ENCODE peak calls at places on chromosome 17, in four cellular contexts. T, S, P and M are unnamed samples.

GRCh38 chr17:78526231-78527025 is 50.8 kb downstream of the DNAH17 start:
- DNase-seq in T (no peak), S (peak; percentile 17), P (no peak), M (no peak)

GRCh38 chr17:42408076-42408475 is 15.0 kb downstream of the CAVIN1 start:
- DNase-seq in P (no peak), T (no peak), S (no peak), M (no peak)

GRCh38 chr17:17354560-17355357 is 51.6 kb downstream of the NT5M start:
- DNase-seq in S (peak; percentile 83), T (peak; percentile 88), P (peak; percentile 60), M (peak; percentile 77)

GRCh38 chr17:61574542-61575351 is 16.3 kb downstream of the NACA2 start:
- DNase-seq in P (peak; percentile 65), T (no peak), S (peak; percentile 34), M (peak; percentile 14)

GRCh38 chr17:16980061-16980460 is 8.1 kb upstream of the TNFRSF13B start:
- DNase-seq in T (peak; percentile 27), P (no peak), S (peak; percentile 66), M (no peak)

GRCh38 chr17:78736526-78737079 is 45.5 kb downstream of the CYTH1 start:
- DNase-seq in T (no peak), S (peak; percentile 76), P (no peak), M (no peak)

GRCh38 chr17:40430272-40431230 is 12.7 kb upstream of the IGFBP4 start:
- DNase-seq in T (no peak), P (no peak), S (no peak), M (no peak)

GRCh38 chr17:60158751-60159478 is 9.1 kb downstream of the CA4 start:
- DNase-seq in S (no peak), T (peak; percentile 69), P (peak; percentile 36), M (no peak)

GRCh38 chr17:41167561-41167960 is 460 bp downstream of the KRTAP4-3 start:
- DNase-seq in S (no peak), P (no peak), T (no peak), M (no peak)

GRCh38 chr17:36720131-36720530 is 118.7 kb downstream of the MRM1 start:
- DNase-seq in P (no peak), T (no peak), S (no peak), M (no peak)

GRCh38 chr17:6254036-6254435 is 180.9 kb downstream of the AIPL1 start:
- DNase-seq in T (no peak), S (no peak), P (no peak), M (no peak)

GRCh38 chr17:28086519-28086918 is 44.0 kb downstream of the NLK start:
- DNase-seq in S (no peak), P (peak; percentile 50), T (no peak), M (no peak)

GRCh38 chr17:64355536-64356303 is 34.9 kb downstream of the PECAM1 start:
- DNase-seq in P (peak; percentile 43), S (no peak), T (no peak), M (no peak)

GRCh38 chr17:53127331-53127730 is 695.4 kb upstream of the KIF2B start:
- DNase-seq in T (no peak), P (no peak), S (no peak), M (no peak)

GRCh38 chr17:39306509-39307212 is 80.9 kb upstream of the STAC2 start:
- DNase-seq in P (peak; percentile 33), T (no peak), S (peak; percentile 43), M (no peak)

GRCh38 chr17:1256699-1257098 is 13.5 kb upstream of the BHLHA9 start:
- DNase-seq in T (no peak), S (no peak), P (no peak), M (no peak)

GRCh38 chr17:41511716-41512115 is 6.3 kb upstream of the KRT13 start:
- DNase-seq in S (no peak), P (no peak), T (no peak), M (no peak)

GRCh38 chr17:62826956-62827355 is 18.8 kb upstream of the MARCHF10 start:
- DNase-seq in S (no peak), T (no peak), P (peak; percentile 62), M (no peak)

GRCh38 chr17:7673239-7673638 is 14.1 kb downstream of the TP53 start:
- DNase-seq in T (peak; percentile 89), S (peak; percentile 21), P (no peak), M (no peak)

GRCh38 chr17:62804822-62805221 is 3.3 kb downstream of the MARCHF10 start:
- DNase-seq in P (peak; percentile 75), S (peak; percentile 66), T (no peak), M (no peak)

GRCh38 chr17:35986643-35987042 is at the start of gene CCL14:
- DNase-seq in T (no peak), P (no peak), S (no peak), M (no peak)

GRCh38 chr17:21214777-21215541 is 998 bp upstream of the TMEM11 start:
- DNase-seq in P (no peak), T (peak; percentile 63), S (peak; percentile 36), M (peak; percentile 20)

GRCh38 chr17:61396586-61397085 is 3.0 kb upstream of the TBX2 start:
- DNase-seq in S (no peak), P (peak; percentile 35), T (peak; percentile 67), M (no peak)

GRCh38 chr17:77325826-77326581 is 185.2 kb downstream of the SEC14L1 start:
- DNase-seq in P (no peak), S (no peak), T (no peak), M (no peak)

GRCh38 chr17:21301593-21302550 is 17.4 kb downstream of the MAP2K3 start:
- DNase-seq in P (no peak), S (peak; percentile 46), T (no peak), M (no peak)

GRCh38 chr17:45279898-45280297 is 18.0 kb upstream of the SPATA32 start:
- DNase-seq in P (no peak), T (no peak), S (no peak), M (no peak)

GRCh38 chr17:59105852-59106462 is 723 bp downstream of the TRIM37 start:
- DNase-seq in P (peak; percentile 41), T (no peak), S (peak; percentile 52), M (no peak)

GRCh38 chr17:2784864-2785263 is 11.4 kb upstream of the RAP1GAP2 start:
- DNase-seq in S (peak; percentile 83), P (no peak), T (no peak), M (no peak)

GRCh38 chr17:2405247-2405926 is 4.5 kb upstream of the MNT start:
- DNase-seq in S (peak; percentile 92), T (no peak), P (peak; percentile 94), M (no peak)

GRCh38 chr17:76462556-76463290 is 4.7 kb upstream of the AANAT start:
- DNase-seq in T (no peak), S (no peak), P (no peak), M (no peak)

GRCh38 chr17:72380737-72381136 is 259.9 kb downstream of the SOX9 start:
- DNase-seq in T (no peak), P (no peak), S (no peak), M (no peak)

GRCh38 chr17:77632619-77633018 is 325.9 kb upstream of the TNRC6C start:
- DNase-seq in S (no peak), P (no peak), T (no peak), M (no peak)

GRCh38 chr17:55722742-55723487 is at the start of gene TMEM100:
- DNase-seq in S (peak; percentile 12), T (no peak), P (peak; percentile 78), M (no peak)

GRCh38 chr17:56893503-56893902 is 20.3 kb downstream of the TRIM25 start:
- DNase-seq in T (no peak), P (no peak), S (no peak), M (no peak)

GRCh38 chr17:76224321-76224852 is 15.9 kb downstream of the RNF157 start:
- DNase-seq in T (no peak), P (no peak), S (no peak), M (no peak)

GRCh38 chr17:29559640-29560039 is 7.2 kb downstream of the ABHD15 start:
- DNase-seq in P (no peak), S (no peak), T (no peak), M (no peak)

DNA sequence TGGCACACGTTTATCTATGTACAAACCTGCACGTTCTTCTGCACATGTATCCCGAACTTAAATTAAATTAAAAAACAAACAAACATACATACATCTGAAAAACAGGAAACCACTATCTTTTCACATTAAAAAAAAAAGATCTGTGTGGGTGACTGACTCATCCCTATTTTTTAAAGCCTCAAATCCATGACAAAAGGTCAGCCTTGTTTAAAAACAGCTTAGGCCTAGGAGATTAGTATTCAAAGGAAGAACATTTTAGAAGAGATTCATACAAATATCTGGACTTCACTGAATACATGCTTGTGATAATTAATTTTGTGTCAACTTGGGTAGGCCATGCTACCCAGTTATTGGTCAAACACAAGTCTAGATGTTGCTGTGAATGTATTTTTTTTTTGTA is 4.6 kb upstream of the PRKAR1A start:
- DNase-seq in T (no peak), P (no peak), S (no peak), M (no peak)
- H4K8ac ChIP-seq in T (no peak overlapping the region), P (no peak overlapping the region), S (no peak overlapping the region), M (no peak overlapping the region)

GRCh38 chr17:48429156-48429555 is 858 bp downstream of the SKAP1 start:
- DNase-seq in P (no peak), S (no peak), T (no peak), M (no peak)

GRCh38 chr17:48427598-48427997 is 2.4 kb downstream of the SKAP1 start:
- DNase-seq in P (no peak), T (no peak), S (no peak), M (no peak)

GRCh38 chr17:48426019-48426418 is 4.0 kb downstream of the SKAP1 start:
- DNase-seq in T (no peak), S (no peak), P (no peak), M (no peak)

GRCh38 chr17:48432820-48433775 is 3.1 kb upstream of the SKAP1 start:
- DNase-seq in T (no peak), S (no peak), P (no peak), M (no peak)

GRCh38 chr17:48429638-48430586 is at the start of gene SKAP1:
- DNase-seq in P (no peak), S (peak; percentile 8), T (peak; percentile 75), M (no peak)
- H4K8ac ChIP-seq in P (no peak within 1 kb of the TSS), S (no peak within 1 kb of the TSS), T (no peak within 1 kb of the TSS), M (no peak within 1 kb of the TSS)

GRCh38 chr17:81346908-81347349 is 48.3 kb upstream of the BAHCC1 start:
- DNase-seq in P (no peak), S (no peak), T (no peak), M (no peak)

GRCh38 chr17:81342700-81343070 is 47.6 kb upstream of the SLC38A10 start:
- DNase-seq in S (no peak), T (peak; percentile 69), P (no peak), M (no peak)

GRCh38 chr17:81346090-81346907 is 49.0 kb upstream of the BAHCC1 start:
- DNase-seq in S (peak; percentile 98), T (peak; percentile 98), P (peak; percentile 94), M (peak; percentile 98)

GRCh38 chr17:81347437-81347836 is 47.8 kb upstream of the BAHCC1 start:
- DNase-seq in P (no peak), T (no peak), S (no peak), M (no peak)

GRCh38 chr17:81345211-81346089 is 49.8 kb upstream of the BAHCC1 start:
- DNase-seq in T (peak; percentile 88), S (peak; percentile 85), P (peak; percentile 87), M (peak; percentile 82)
- H4K8ac ChIP-seq in T (peak overlapping the region; percentile 97), S (peak overlapping the region; percentile 51), P (peak overlapping the region; percentile 93), M (peak overlapping the region; percentile 1)

GRCh38 chr17:33175565-33175964 is 117.5 kb downstream of the ASIC2 start:
- DNase-seq in S (no peak), T (no peak), P (no peak), M (no peak)
- H4K8ac ChIP-seq in S (no peak overlapping the region), T (no peak overlapping the region), P (no peak overlapping the region), M (no peak overlapping the region)